ENCODE peak calls at places on chromosome 20, in six cellular contexts. R, T, O, B, I and H are unnamed samples.

GRCh38 chr20:40991181-40991889 is 37.3 kb upstream of the TOP1 start:
- DNase-seq in T (no peak), O (no peak), I (no peak), B (no peak), R (peak), H (no peak)

GRCh38 chr20:41072099-41072798 is 43.6 kb downstream of the TOP1 start:
- DNase-seq in O (peak), B (peak), T (no peak), R (no peak), I (no peak), H (peak)

GRCh38 chr20:58308680-58309527 is 611 bp upstream of the RAB22A start:
- DNase-seq in O (peak), T (peak), R (peak), I (peak), B (no peak), H (peak)

GRCh38 chr20:16806886-16807285 is 58.7 kb downstream of the OTOR start:
- DNase-seq in T (no peak), B (no peak), O (no peak), I (no peak), R (no peak), H (no peak)

GRCh38 chr20:42895062-42895461 is 294.6 kb downstream of the PTPRT start:
- DNase-seq in O (no peak), T (no peak), R (no peak), B (no peak), I (no peak), H (no peak)

GRCh38 chr20:34581341-34582189 is 23.0 kb downstream of the MAP1LC3A start:
- DNase-seq in T (no peak), O (peak), B (peak), R (no peak), I (peak), H (no peak)

GRCh38 chr20:56247954-56248782 is at the start of gene MC3R:
- DNase-seq in R (peak), B (no peak), T (peak), O (peak), I (no peak), H (no peak)

GRCh38 chr20:38226553-38226952 is 34.0 kb downstream of the KIAA1755 start:
- DNase-seq in O (no peak), I (no peak), T (no peak), B (no peak), R (no peak), H (peak)

GRCh38 chr20:36631651-36632050 is 14.3 kb downstream of the SLA2 start:
- DNase-seq in I (no peak), B (no peak), O (no peak), R (no peak), T (no peak), H (no peak)

GRCh38 chr20:61662226-61662945 is 403.3 kb downstream of the TAF4 start:
- DNase-seq in T (no peak), I (no peak), O (no peak), B (no peak), R (no peak), H (peak)

GRCh38 chr20:58688838-58689237 is 3.8 kb upstream of the NPEPL1 start:
- DNase-seq in B (no peak), I (peak), R (no peak), O (peak), T (no peak), H (peak)

GRCh38 chr20:54200487-54201267 is 7.2 kb upstream of the PFDN4 start:
- DNase-seq in I (no peak), B (no peak), T (no peak), R (no peak), O (no peak), H (no peak)

GRCh38 chr20:62363920-62364851 is 2.9 kb downstream of the LAMA5 start:
- DNase-seq in B (no peak), O (peak), R (peak), T (peak), I (peak), H (peak)

GRCh38 chr20:23195635-23196034 is 109.5 kb upstream of the CD93 start:
- DNase-seq in R (no peak), I (no peak), O (no peak), B (no peak), T (no peak), H (no peak)

GRCh38 chr20:62782893-62783278 is 13.4 kb upstream of the MRGBP start:
- DNase-seq in I (peak), B (no peak), O (peak), T (no peak), R (no peak), H (no peak)

GRCh38 chr20:5844063-5844681 is 94.0 kb downstream of the SHLD1 start:
- DNase-seq in I (no peak), T (no peak), O (no peak), B (no peak), R (no peak), H (peak)

GRCh38 chr20:23995905-23996666 is 7.5 kb upstream of the GGTLC1 start:
- DNase-seq in I (peak), B (no peak), T (peak), R (peak), O (peak), H (peak)

GRCh38 chr20:60097285-60097684 is 139.1 kb downstream of the CDH26 start:
- DNase-seq in O (no peak), R (no peak), B (no peak), I (no peak), T (no peak), H (no peak)

GRCh38 chr20:62122659-62123449 is 579 bp downstream of the LSM14B start:
- DNase-seq in T (peak), R (no peak), O (peak), B (no peak), I (no peak), H (peak)

GRCh38 chr20:22691369-22692118 is 107.2 kb upstream of the FOXA2 start:
- DNase-seq in T (peak), B (peak), O (peak), R (peak), I (peak), H (peak)

GRCh38 chr20:18712877-18713276 is 100.7 kb upstream of the SCP2D1 start:
- DNase-seq in O (no peak), R (no peak), B (no peak), I (no peak), T (no peak), H (no peak)

GRCh38 chr20:45771182-45771759 is 20.4 kb downstream of the WFDC3 start:
- DNase-seq in R (peak), T (peak), I (peak), O (peak), B (peak), H (peak)

GRCh38 chr20:38043512-38044300 is 10.2 kb downstream of the RPRD1B start:
- DNase-seq in R (no peak), B (peak), T (no peak), O (peak), I (no peak), H (peak)

GRCh38 chr20:36097331-36097730 is 57.2 kb upstream of the EPB41L1 start:
- DNase-seq in B (no peak), T (no peak), O (peak), I (no peak), R (no peak), H (peak)

GRCh38 chr20:6769953-6770831 is 2.7 kb downstream of the BMP2 start:
- DNase-seq in O (peak), R (peak), B (peak), T (peak), I (peak), H (peak)

GRCh38 chr20:58891686-58892125 is 39.2 kb downstream of the GNAS start:
- DNase-seq in I (peak), T (peak), O (no peak), B (no peak), R (peak), H (no peak)

GRCh38 chr20:57326667-57327455 is 2.7 kb upstream of the SPO11 start:
- DNase-seq in O (no peak), I (no peak), B (no peak), T (no peak), R (no peak), H (no peak)

GRCh38 chr20:34880095-34880680 is 3.8 kb downstream of the ACSS2 start:
- DNase-seq in O (no peak), T (no peak), I (no peak), B (no peak), R (no peak), H (no peak)

GRCh38 chr20:1415667-1416468 is 23.0 kb upstream of the FKBP1A start:
- DNase-seq in R (no peak), I (no peak), T (no peak), O (peak), B (peak), H (peak)
- H3K27ac ChIP-seq in R (no peak), I (no peak), T (no peak), O (no peak), B (peak), H (peak)

GRCh38 chr20:49460916-49461315 is 21.6 kb downstream of the KCNB1 start:
- DNase-seq in B (no peak), T (peak), O (no peak), I (no peak), R (no peak), H (peak)
- H3K27ac ChIP-seq in B (no peak), T (peak), O (no peak), I (no peak), R (no peak), H (no peak)

DNA sequence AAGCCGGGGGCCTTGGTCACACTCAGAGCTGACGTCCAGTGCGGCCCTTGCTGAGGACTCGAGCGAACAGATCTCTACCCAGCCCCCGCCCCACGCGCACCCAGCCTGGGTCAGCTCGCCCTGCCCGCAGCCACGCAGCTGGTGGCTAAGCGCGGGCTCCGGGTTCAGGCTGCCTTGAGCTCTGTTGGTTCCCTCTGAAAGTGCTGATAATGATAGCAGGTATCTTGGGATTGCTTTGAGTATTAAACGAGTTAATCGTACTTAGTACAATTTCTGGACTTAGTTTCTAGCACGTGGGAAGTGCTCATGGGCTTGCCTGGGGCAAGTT is 88.1 kb upstream of the TGM3 start:
- DNase-seq in I (no peak), R (no peak), O (no peak), T (no peak), B (no peak), H (no peak)
- H3K27ac ChIP-seq in I (no peak), R (no peak), O (no peak), T (no peak), B (peak), H (no peak)

DNA sequence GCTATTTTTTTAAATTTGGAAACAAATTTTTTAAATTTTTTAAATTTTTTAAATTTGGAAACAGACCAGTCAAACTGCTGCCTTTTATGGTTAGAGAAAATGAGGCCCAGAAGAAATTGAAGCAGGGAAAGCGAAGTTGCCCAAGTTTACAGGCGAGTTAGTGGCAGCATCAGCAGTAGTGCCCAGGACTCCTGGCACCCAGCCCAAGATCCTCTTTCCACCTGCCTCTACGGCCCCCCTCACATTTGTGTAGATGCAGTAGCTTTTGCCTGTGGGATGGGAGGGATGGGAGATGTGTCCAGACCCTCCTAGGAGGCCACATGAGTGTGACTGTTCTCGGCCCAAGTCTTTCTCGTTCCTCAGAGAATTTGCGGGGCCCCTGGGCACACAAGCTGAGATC is 49.7 kb downstream of the HNF4A start:
- DNase-seq in O (no peak), B (no peak), R (no peak), T (no peak), I (no peak), H (peak)
- H3K27ac ChIP-seq in O (no peak), B (no peak), R (no peak), T (no peak), I (no peak), H (no peak)

DNA sequence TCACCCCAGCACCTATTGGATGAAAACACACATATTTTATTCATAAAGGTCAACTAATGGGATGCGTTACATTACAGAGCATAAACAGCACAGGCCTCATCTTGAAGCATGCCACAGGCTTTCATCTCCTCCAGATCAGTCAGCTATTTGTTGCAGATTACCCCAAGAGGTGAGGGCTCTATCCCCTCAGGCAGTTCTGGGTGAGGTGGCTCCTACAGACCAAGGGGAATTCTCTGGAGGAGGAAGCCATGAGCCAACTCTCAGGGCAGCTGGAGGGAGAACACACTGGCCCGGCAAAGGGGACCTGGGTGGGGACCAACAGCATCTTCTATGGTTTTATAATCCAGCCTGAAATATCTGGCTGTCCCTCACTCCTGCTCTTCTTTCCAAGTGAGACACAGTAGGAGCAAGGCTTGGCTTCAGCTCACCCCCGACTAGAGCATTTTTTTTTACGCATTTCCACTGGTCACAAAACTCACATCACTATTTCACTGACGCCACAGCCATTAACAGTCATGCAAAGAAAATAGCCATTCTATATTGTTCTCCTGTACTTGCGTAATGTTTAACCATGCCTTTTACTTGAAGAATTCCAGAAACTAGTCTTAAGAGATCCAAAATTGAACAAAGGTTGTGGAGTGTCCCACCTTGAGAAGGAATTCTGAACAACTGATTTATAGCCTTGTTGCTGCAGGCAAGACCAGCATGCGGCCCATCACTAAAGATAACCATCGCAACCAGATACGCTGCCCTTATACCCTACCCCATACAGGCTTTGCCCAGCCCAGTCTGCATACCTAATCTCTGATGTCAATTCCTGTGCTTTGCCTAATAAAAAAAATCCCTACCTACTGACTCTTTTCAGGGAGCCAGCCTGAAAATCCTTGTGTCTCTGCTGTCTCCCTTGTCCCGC is 126.1 kb upstream of the BTBD3 start:
- DNase-seq in R (no peak), O (no peak), B (no peak), T (no peak), I (no peak), H (no peak)
- H3K27ac ChIP-seq in R (no peak), O (no peak), B (no peak), T (no peak), I (no peak), H (no peak)

GRCh38 chr20:13286600-13286999 is 65.5 kb downstream of the ISM1 start:
- DNase-seq in I (no peak), O (no peak), T (no peak), B (no peak), R (peak), H (no peak)

GRCh38 chr20:13283869-13284268 is 62.8 kb downstream of the ISM1 start:
- DNase-seq in R (no peak), B (no peak), T (no peak), O (no peak), I (no peak), H (no peak)

GRCh38 chr20:13284830-13285229 is 63.8 kb downstream of the ISM1 start:
- DNase-seq in T (no peak), B (no peak), I (no peak), R (no peak), O (no peak), H (no peak)

GRCh38 chr20:13286052-13286451 is 65.0 kb downstream of the ISM1 start:
- DNase-seq in O (no peak), T (no peak), B (no peak), I (no peak), R (no peak), H (no peak)

GRCh38 chr20:13285408-13285807 is 64.3 kb downstream of the ISM1 start:
- DNase-seq in B (no peak), T (no peak), R (no peak), O (no peak), I (no peak), H (no peak)
- H3K27ac ChIP-seq in B (no peak), T (no peak), R (no peak), O (no peak), I (no peak), H (no peak)